ENCODE peak calls at places on chromosome 9, in four cellular contexts. N is GM12878, Z is H1, D is HepG2. U is an unnamed sample.

GRCh38 chr9:130185494-130186005 is 13.3 kb downstream of the NCS1 start:
- DNase-seq in D (no peak), Z (no peak), N (no peak), U (no peak)

GRCh38 chr9:122904466-122904822 is 715 bp downstream of the RC3H2 start:
- DNase-seq in Z (no peak), N (no peak), D (peak), U (peak)

GRCh38 chr9:137986268-137987099 is 108.9 kb downstream of the CACNA1B start:
- DNase-seq in N (no peak), D (no peak), Z (peak), U (no peak)

GRCh38 chr9:92501671-92502393 is 19.5 kb upstream of the ASPN start:
- DNase-seq in N (no peak), D (peak), Z (no peak), U (peak)

GRCh38 chr9:109205526-109205925 is 38.5 kb upstream of the FRRS1L start:
- DNase-seq in D (no peak), N (no peak), Z (no peak), U (no peak)

GRCh38 chr9:91746904-91747303 is 203.1 kb downstream of the ROR2 start:
- DNase-seq in Z (no peak), D (no peak), N (no peak), U (peak)

GRCh38 chr9:123507992-123508391 is 152.0 kb downstream of the CRB2 start:
- DNase-seq in Z (no peak), D (no peak), N (no peak), U (no peak)

GRCh38 chr9:108756746-108757490 is 98.9 kb downstream of the ACTL7B start:
- DNase-seq in N (no peak), Z (no peak), D (peak), U (peak)

GRCh38 chr9:7491641-7492040 is 307.9 kb downstream of the DMAC1 start:
- DNase-seq in Z (no peak), D (no peak), N (no peak), U (no peak)

GRCh38 chr9:84315278-84315877 is 25.2 kb downstream of the SLC28A3 start:
- DNase-seq in D (peak), N (no peak), Z (peak), U (peak)

GRCh38 chr9:98540476-98540875 is 168.3 kb downstream of the GABBR2 start:
- DNase-seq in N (no peak), Z (no peak), D (no peak), U (no peak)

GRCh38 chr9:132644251-132644650 is 25.5 kb downstream of the DDX31 start:
- DNase-seq in D (peak), N (no peak), Z (no peak), U (peak)

GRCh38 chr9:95574176-95574575 is 57.4 kb upstream of the PTCH1 start:
- DNase-seq in N (no peak), D (no peak), Z (no peak), U (no peak)

GRCh38 chr9:129759804-129760502 is 7.1 kb upstream of the PTGES start:
- DNase-seq in Z (no peak), N (no peak), D (no peak), U (no peak)

GRCh38 chr9:127180457-127181314 is 58.3 kb upstream of the ANGPTL2 start:
- DNase-seq in Z (no peak), N (no peak), D (no peak), U (no peak)

GRCh38 chr9:130869250-130869649 is 27.4 kb downstream of the QRFP start:
- DNase-seq in N (no peak), D (no peak), Z (no peak), U (peak)

GRCh38 chr9:105154723-105155191 is 89.7 kb upstream of the SLC44A1 start:
- DNase-seq in D (no peak), Z (no peak), N (no peak), U (no peak)

GRCh38 chr9:103789686-103790085 is 304.4 kb upstream of the SMC2 start:
- DNase-seq in Z (no peak), D (peak), N (no peak), U (peak)

DNA sequence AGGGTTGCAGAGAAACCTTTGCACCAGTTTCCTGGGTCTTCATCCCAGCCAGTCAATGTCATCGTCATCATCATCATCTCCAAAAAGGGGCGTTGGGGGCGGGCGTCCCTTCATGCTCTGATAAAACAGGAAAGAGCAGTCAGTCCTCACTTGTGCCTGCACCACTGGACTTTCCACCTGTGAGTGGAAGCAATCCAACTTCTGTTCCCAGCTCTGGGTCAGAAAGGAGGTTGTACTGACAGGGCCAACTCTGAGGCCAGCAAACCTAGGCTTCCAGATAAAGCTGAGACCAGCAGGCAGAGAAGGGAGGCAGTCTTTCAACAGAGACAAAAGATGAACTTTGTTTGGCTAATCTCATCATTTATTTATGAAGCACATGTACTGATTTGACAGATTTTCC is 15.2 kb downstream of the SLC31A2 start:
- DNase-seq in N (no peak), D (no peak), Z (no peak), U (no peak)
- TF ChIP-seq BRCA1 in N (no peak), D (no peak), Z (no peak), U (no peak)

GRCh38 chr9:118643118-118643517 is 726.1 kb downstream of the BRINP1 start:
- DNase-seq in N (no peak), Z (peak), D (no peak), U (no peak)
- TF ChIP-seq BRCA1 in N (no peak), Z (no peak), D (no peak), U (no peak)

DNA sequence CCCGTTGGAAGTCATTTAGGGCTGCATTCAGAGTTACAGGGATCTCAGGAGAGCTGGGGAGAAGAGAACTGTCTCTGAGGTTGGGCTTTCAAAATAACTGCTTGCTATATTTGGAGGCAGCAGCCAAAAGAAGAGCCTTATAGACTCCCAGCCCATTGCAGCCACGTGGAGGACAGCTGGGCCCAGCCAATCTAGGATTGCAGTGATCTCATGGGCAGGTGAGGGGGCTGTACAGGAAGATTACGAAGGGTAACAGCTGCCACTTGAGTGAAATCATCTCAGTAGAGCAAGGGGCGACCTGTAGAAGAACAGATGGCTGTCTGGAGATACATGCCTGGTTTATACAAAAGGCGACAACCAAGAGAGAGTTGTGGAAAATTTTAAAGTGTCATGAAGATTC is 136.8 kb upstream of the TNC start:
- DNase-seq in Z (no peak), D (no peak), N (no peak), U (no peak)
- TF ChIP-seq BRCA1 in Z (no peak), D (no peak), N (no peak), U (no peak)

GRCh38 chr9:33264473-33265177 is at the start of the genes BAG1 and CHMP5:
- DNase-seq in D (peak), Z (peak), N (peak), U (peak)

GRCh38 chr9:33263131-33263935 is 1.2 kb downstream of the BAG1 start:
- DNase-seq in Z (no peak), N (no peak), D (peak), U (no peak)

GRCh38 chr9:33263936-33264472 is 504 bp downstream of the BAG1 start:
- DNase-seq in D (peak), Z (no peak), N (no peak), U (no peak)

GRCh38 chr9:33267368-33267767 is 2.5 kb downstream of the CHMP5 start:
- DNase-seq in Z (no peak), D (no peak), N (no peak), U (no peak)

GRCh38 chr9:33265211-33265885 is 499 bp downstream of the CHMP5 start:
- DNase-seq in D (no peak), Z (no peak), N (no peak), U (no peak)
- TF ChIP-seq BRCA1 in D (no peak), Z (no peak), N (no peak), U (no peak)

GRCh38 chr9:88173378-88173999 is 35.2 kb upstream of the SPATA31C2 start:
- DNase-seq in D (peak), N (no peak), Z (peak), U (peak)
- TF ChIP-seq BRCA1 in D (no peak), N (no peak), Z (no peak), U (no peak)

DNA sequence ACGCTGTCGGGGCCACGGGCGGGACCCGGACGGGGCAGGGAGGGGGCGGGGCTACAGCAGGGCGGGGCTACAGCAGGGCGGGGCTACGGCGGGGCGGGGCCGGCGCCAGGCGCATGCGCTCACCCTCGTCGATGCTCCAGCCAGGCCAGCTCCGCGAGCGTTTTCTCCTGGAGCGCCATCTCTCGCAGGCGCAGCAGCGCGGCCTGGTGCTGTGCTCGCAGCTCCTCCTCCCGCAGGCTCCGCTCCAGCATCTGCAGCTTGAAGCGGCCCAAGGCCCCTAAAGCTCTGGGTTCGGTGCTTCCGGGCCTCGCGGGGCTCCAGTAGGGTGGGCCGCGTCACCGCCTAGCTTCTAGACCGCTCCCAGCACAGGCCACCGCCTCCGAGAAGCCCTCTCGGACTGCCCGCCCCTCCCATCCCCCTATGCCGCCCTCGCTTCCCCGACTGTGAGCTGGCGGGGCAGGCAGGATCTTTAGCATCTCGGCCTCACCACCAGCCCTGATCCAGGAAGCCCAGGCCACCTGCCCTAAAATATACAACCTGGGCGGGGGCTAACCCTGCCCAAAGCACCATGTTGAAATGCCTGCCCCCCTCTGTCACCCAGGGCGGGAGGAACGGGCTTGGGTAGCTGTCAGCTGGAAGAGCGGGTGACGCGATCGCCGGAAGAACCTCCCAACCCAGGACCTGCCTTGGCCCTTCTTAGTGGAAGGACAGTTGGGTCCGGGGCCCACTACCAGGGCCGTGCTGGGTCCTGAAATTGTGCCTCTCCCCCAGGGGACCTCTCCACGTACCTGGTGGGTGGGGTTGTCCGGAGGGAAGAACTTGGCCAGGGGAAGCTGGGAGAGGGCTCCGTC is 21.9 kb upstream of the QSOX2 start:
- DNase-seq in Z (peak), N (no peak), D (peak), U (peak)
- TF ChIP-seq BRCA1 in Z (no peak), N (no peak), D (no peak), U (no peak)

U was measured in K562.